ENCODE peak calls at places on chromosomes 13 and 19, in five cellular contexts. V is HepG2; A is effector memory CD4-positive, alpha-beta T cell; Y is heart right ventricle; E is RWPE2. U is an unnamed sample. For H3K4me1, the result is how much of the 10 kb centered on the place peaks cover.

GRCh38 chr19:6739884-6740588 is 556 bp downstream of the TRIP10 start:
- DNase-seq in E (no peak), V (no peak), Y (peak), A (no peak), U (peak)

GRCh38 chr19:13962738-13963602 is 10.7 kb downstream of the DCAF15 start:
- DNase-seq in Y (no peak), V (no peak), E (no peak), A (no peak), U (no peak)

GRCh38 chr13:53545340-53545941 is 516.8 kb downstream of the OLFM4 start:
- DNase-seq in V (no peak), Y (no peak), E (no peak), A (no peak), U (no peak)

GRCh38 chr19:38395381-38396127 is 7.1 kb downstream of the SPRED3 start:
- DNase-seq in E (no peak), A (no peak), V (no peak), Y (no peak), U (no peak)

GRCh38 chr19:40089462-40089861 is 1.3 kb downstream of the ZNF780A start:
- DNase-seq in Y (no peak), V (no peak), A (no peak), E (no peak), U (no peak)

GRCh38 chr19:34967551-34967950 is 3.5 kb upstream of the ZNF792 start:
- DNase-seq in A (no peak), E (no peak), V (no peak), Y (no peak), U (no peak)

GRCh38 chr19:5002143-5002542 is 33.2 kb downstream of the KDM4B start:
- DNase-seq in E (no peak), Y (no peak), V (peak), A (no peak), U (peak)

GRCh38 chr19:38182536-38183210 is 41.3 kb downstream of the DPF1 start:
- DNase-seq in V (no peak), E (no peak), Y (no peak), A (no peak), U (no peak)

GRCh38 chr13:106318941-106319411 is 216.5 kb downstream of the EFNB2 start:
- DNase-seq in A (no peak), Y (no peak), E (peak), V (no peak), U (peak)

GRCh38 chr13:26508885-26509284 is 48.6 kb upstream of the WASF3 start:
- DNase-seq in E (peak), V (no peak), A (no peak), Y (peak), U (peak)

GRCh38 chr19:5338661-5339469 is 1.7 kb downstream of the PTPRS start:
- DNase-seq in E (no peak), V (no peak), Y (no peak), A (no peak), U (no peak)

GRCh38 chr19:43631491-43631890 is 8.2 kb downstream of the CADM4 start:
- DNase-seq in E (no peak), A (no peak), Y (no peak), V (no peak), U (no peak)

GRCh38 chr19:1873524-1874473 is 10.4 kb upstream of the KLF16 start:
- DNase-seq in A (no peak), E (peak), Y (peak), V (no peak), U (peak)

GRCh38 chr13:39505151-39505550 is 97.8 kb downstream of the LHFPL6 start:
- DNase-seq in A (no peak), V (no peak), Y (no peak), E (no peak), U (no peak)

GRCh38 chr19:39677931-39678889 is 22.5 kb downstream of the LGALS16 start:
- DNase-seq in E (no peak), Y (no peak), A (no peak), V (peak), U (no peak)

GRCh38 chr13:98541701-98542203 is 35.2 kb downstream of the STK24 start:
- DNase-seq in A (no peak), E (no peak), Y (no peak), V (no peak), U (no peak)
- H3K4me1 ChIP-seq in A (half or more), E (under half), Y (half or more), V (half or more), U (half or more)

GRCh38 chr19:7795555-7796161 is 32.6 kb downstream of the CLEC4M start:
- DNase-seq in V (no peak), E (no peak), Y (no peak), A (no peak), U (no peak)

GRCh38 chr19:7801020-7801570 is 28.9 kb upstream of the EVI5L start:
- DNase-seq in A (no peak), V (no peak), E (no peak), Y (no peak), U (no peak)

DNA sequence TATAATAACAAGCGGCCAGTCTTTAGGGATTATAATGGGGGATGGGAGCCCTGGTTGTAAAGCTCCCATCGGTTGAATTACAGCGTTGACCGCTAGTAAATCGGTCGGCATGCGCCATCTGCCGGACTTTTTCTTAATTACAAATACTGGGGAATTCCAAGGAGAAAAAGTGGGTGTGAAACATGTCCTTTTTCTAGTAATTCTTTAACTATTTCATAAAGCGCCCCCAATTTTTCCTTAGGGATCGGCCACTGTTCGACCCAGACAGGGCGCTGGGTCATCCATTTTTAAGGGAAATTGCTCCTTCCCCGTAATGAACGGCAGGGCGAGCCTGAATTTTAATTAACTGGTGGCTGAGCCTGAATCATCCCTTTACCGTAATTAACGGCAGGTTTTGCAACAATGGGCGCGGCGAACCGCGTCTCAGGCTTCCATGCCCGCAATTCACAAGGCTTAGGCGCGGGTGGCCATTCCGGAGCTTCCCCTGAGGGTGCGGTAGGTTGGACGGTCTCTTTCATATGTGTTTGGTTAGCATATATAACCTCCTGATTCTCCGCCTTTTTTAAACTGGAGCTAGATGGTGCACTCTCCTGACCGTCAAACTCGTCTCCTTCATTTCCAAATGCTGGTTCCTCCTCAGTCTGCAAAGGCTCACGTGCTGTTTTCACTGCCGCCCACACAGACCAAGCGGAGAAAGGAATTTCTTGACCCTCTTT is 30.2 kb upstream of the EVI5L start:
- DNase-seq in E (no peak), V (peak), A (peak), Y (peak), U (peak)
- H3K4me3 ChIP-seq in E (peak), V (no peak), A (no peak), Y (peak), U (no peak)

DNA sequence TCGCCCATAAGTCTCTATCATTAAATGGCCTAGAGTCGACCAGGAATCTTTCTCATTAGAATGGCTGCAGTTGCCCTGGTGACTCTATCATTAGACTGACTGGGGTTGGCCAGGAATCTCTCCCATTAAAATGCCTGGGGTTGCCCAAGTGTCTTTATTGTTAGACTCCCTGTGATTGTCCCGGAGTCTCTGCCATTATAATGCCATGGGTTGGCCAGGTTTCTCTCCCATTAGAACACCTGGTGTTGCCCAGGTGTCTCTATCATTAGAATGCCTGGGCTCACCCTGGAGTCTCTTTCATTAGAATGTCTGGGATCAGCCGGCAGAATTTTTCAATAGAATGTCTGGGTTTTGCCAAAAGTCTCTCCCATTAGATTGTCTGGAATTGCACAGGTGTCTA is 1459.3 kb downstream of the UQCRFS1 start:
- DNase-seq in A (no peak), V (no peak), Y (no peak), E (peak), U (no peak)
- H3K4me1 ChIP-seq in A (under half), V (under half), Y (under half), E (under half), U (under half)

GRCh38 chr19:49145485-49146407 is 9.4 kb downstream of the HRC start:
- DNase-seq in A (peak), E (no peak), Y (peak), V (peak), U (peak)
- H3K4me3 ChIP-seq in A (peak), E (no peak), Y (peak), V (peak), U (no peak)

GRCh38 chr19:18833849-18834643 is 2.3 kb downstream of the UPF1 start:
- DNase-seq in A (no peak), E (no peak), V (peak), Y (no peak), U (no peak)
- H3K4me1 ChIP-seq in A (under half), E (under half), V (half or more), Y (half or more), U (half or more)

DNA sequence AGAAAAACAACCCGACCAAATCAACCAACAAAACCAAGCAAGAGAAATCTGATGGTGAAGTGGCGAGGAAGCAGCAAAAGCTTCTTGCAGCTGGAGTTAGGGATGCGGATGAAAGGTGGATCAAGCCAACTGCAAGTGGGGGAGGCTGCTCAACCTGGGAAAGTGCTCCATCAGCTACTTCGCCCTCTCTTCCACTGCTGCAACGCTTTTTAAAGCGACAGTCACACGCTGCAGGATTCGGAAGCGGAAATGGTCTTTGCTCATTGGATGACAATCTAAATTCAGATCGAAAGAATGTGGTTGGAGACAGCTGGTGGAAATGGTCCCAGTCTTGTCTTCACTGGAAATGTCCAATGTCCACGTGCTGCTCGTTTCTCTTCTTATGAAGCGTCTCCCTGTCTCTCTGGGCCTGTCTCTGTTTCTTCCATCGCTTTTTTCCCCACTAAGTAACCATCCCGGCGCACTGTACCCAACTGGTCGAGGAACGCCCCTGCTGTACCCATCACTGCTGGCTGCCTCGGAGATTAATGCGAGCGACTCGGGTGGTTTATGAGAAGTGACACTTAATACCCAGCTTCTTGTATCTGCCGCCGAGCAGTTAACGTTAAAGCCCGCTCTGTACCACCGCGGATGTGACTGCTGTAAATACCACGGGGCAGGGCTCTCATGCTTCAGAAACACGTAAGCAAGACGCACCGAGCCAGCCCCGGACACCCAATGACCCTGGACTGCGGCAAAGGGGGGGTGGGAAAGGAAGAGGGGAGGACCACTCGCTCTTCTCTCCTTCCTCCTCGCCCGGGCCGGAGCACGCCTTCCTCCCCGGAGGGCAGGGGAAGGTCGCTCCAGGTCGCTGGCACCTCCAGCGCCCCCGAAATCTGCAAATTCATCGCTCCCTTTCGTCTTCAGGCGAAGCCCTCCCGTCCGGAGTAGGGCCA is 1.9 kb upstream of the FGF9 start:
- DNase-seq in E (no peak), V (no peak), Y (no peak), A (no peak), U (peak)
- H3K4me3 ChIP-seq in E (peak), V (no peak), Y (peak), A (peak), U (peak)

U was measured in left lung.